ENCODE peak calls at places on chromosome 19, in four cellular contexts. O, B, J and Y are unnamed samples. For H3K27me3, the result is how much of the 10 kb centered on the place peaks cover.

GRCh38 chr19:1038995-1039645 is 787 bp upstream of the ABCA7 start:
- DNase-seq in O (no peak), B (no peak), J (no peak), Y (no peak)

GRCh38 chr19:54918499-54918898 is 12.6 kb downstream of the NCR1 start:
- DNase-seq in O (no peak), B (no peak), J (no peak), Y (no peak)

GRCh38 chr19:55179570-55180484 is at the start of gene SYT5:
- DNase-seq in O (peak), B (peak), J (no peak), Y (peak)

GRCh38 chr19:29983568-29983967 is 41.5 kb downstream of the URI1 start:
- DNase-seq in O (no peak), B (no peak), J (no peak), Y (no peak)

GRCh38 chr19:49853852-49854849 is 3.2 kb downstream of the PTOV1 start:
- DNase-seq in O (no peak), B (no peak), J (no peak), Y (no peak)

GRCh38 chr19:16031872-16032200 is 44.5 kb upstream of the TPM4 start:
- DNase-seq in O (no peak), B (no peak), J (no peak), Y (no peak)

GRCh38 chr19:47110521-47111080 is 3.0 kb downstream of the ZC3H4 start:
- DNase-seq in O (peak), B (peak), J (no peak), Y (peak)

GRCh38 chr19:55454787-55455243 is 6.6 kb downstream of the ISOC2 start:
- DNase-seq in O (peak), B (no peak), J (no peak), Y (peak)

GRCh38 chr19:38175422-38175821 is 48.6 kb downstream of the DPF1 start:
- DNase-seq in O (no peak), B (no peak), J (no peak), Y (no peak)

GRCh38 chr19:7489609-7490044 is 792 bp upstream of the PEX11G start:
- DNase-seq in O (no peak), B (peak), J (no peak), Y (no peak)

GRCh38 chr19:55493650-55494171 is 5.5 kb downstream of the SSC5D start:
- DNase-seq in O (no peak), B (no peak), J (no peak), Y (no peak)

GRCh38 chr19:33905937-33906577 is 109.4 kb downstream of the KCTD15 start:
- DNase-seq in O (no peak), B (peak), J (peak), Y (no peak)

GRCh38 chr19:35457173-35457572 is 9.1 kb downstream of the FFAR2 start:
- DNase-seq in O (no peak), B (no peak), J (no peak), Y (no peak)

GRCh38 chr19:37362733-37363132 is 8.2 kb upstream of the ZNF527 start:
- DNase-seq in O (peak), B (no peak), J (no peak), Y (no peak)

GRCh38 chr19:51166846-51167490 is 24.9 kb downstream of the SIGLEC7 start:
- DNase-seq in O (no peak), B (peak), J (peak), Y (no peak)

GRCh38 chr19:55069137-55069858 is 6.3 kb upstream of the RDH13 start:
- DNase-seq in O (peak), B (peak), J (no peak), Y (no peak)

GRCh38 chr19:1384085-1384462 is 367 bp downstream of the NDUFS7 start:
- DNase-seq in O (no peak), B (no peak), J (no peak), Y (no peak)

GRCh38 chr19:16470911-16471811 is 609 bp downstream of the EPS15L1 start:
- DNase-seq in O (no peak), B (no peak), J (peak), Y (no peak)

GRCh38 chr19:33686246-33686645 is 64.5 kb downstream of the CHST8 start:
- DNase-seq in O (peak), B (no peak), J (no peak), Y (no peak)

GRCh38 chr19:35436477-35437141 is 11.4 kb upstream of the FFAR2 start:
- DNase-seq in O (peak), B (peak), J (peak), Y (peak)

GRCh38 chr19:2461751-2462634 is 5.2 kb upstream of the LMNB2 start:
- DNase-seq in O (no peak), B (peak), J (peak), Y (peak)

GRCh38 chr19:35557539-35558399 is 5.7 kb downstream of the ATP4A start:
- DNase-seq in O (peak), B (peak), J (no peak), Y (no peak)

GRCh38 chr19:12946092-12946845 is 607 bp downstream of the RAD23A start:
- DNase-seq in O (peak), B (peak), J (peak), Y (peak)

GRCh38 chr19:2798733-2799132 is 13.4 kb downstream of the THOP1 start:
- DNase-seq in O (no peak), B (no peak), J (no peak), Y (no peak)

GRCh38 chr19:12841094-12841493 is 2.8 kb downstream of the MAST1 start:
- DNase-seq in O (no peak), B (no peak), J (no peak), Y (no peak)

GRCh38 chr19:39212377-39212742 is 8.3 kb upstream of the SYCN start:
- DNase-seq in O (peak), B (peak), J (no peak), Y (peak)

GRCh38 chr19:1410136-1410786 is 2.9 kb downstream of the DAZAP1 start:
- DNase-seq in O (no peak), B (no peak), J (no peak), Y (no peak)

GRCh38 chr19:57830071-57830602 is at the start of gene ZNF587B:
- DNase-seq in O (peak), B (peak), J (peak), Y (peak)

GRCh38 chr19:2047449-2048103 is 3.5 kb downstream of the MKNK2 start:
- DNase-seq in O (no peak), B (peak), J (peak), Y (no peak)

GRCh38 chr19:48713041-48713863 is 6.3 kb downstream of the MAMSTR start:
- DNase-seq in O (peak), B (no peak), J (no peak), Y (no peak)

GRCh38 chr19:29873801-29874575 is 62.2 kb downstream of the CCNE1 start:
- DNase-seq in O (no peak), B (no peak), J (no peak), Y (no peak)

GRCh38 chr19:39543477-39543857 is 3.5 kb upstream of the EID2 start:
- DNase-seq in O (no peak), B (no peak), J (no peak), Y (no peak)

GRCh38 chr19:49415102-49415809 is 8.0 kb downstream of the PTH2 start:
- DNase-seq in O (no peak), B (no peak), J (no peak), Y (no peak)

GRCh38 chr19:17526922-17527321 is 15.5 kb downstream of the PGLS start:
- DNase-seq in O (no peak), B (peak), J (no peak), Y (no peak)
- H3K27ac ChIP-seq in O (no peak), B (no peak), J (no peak), Y (no peak)

GRCh38 chr19:18537431-18537830 is 5.9 kb downstream of the FKBP8 start:
- DNase-seq in O (no peak), B (no peak), J (no peak), Y (no peak)
- H3K4me3 ChIP-seq in O (no peak), B (no peak), J (no peak), Y (no peak)

GRCh38 chr19:3979289-3979673 is 6.0 kb downstream of the EEF2 start:
- DNase-seq in O (no peak), B (no peak), J (no peak), Y (no peak)

GRCh38 chr19:3979674-3980352 is 5.5 kb downstream of the EEF2 start:
- DNase-seq in O (no peak), B (no peak), J (no peak), Y (no peak)

GRCh38 chr19:3977242-3978143 is 6.6 kb upstream of the DAPK3 start:
- DNase-seq in O (no peak), B (no peak), J (no peak), Y (no peak)

GRCh38 chr19:3976495-3977241 is 5.8 kb upstream of the DAPK3 start:
- DNase-seq in O (no peak), B (no peak), J (peak), Y (no peak)

GRCh38 chr19:3978145-3978544 is 7.1 kb downstream of the EEF2 start:
- DNase-seq in O (no peak), B (no peak), J (no peak), Y (no peak)
- H3K27me3 ChIP-seq in O (under half), B (under half), J (under half), Y (under half)

GRCh38 chr19:40640744-40641143 is 39.6 kb downstream of the LTBP4 start:
- DNase-seq in O (no peak), B (no peak), J (no peak), Y (no peak)

GRCh38 chr19:40642062-40642706 is 41.0 kb downstream of the LTBP4 start:
- DNase-seq in O (no peak), B (no peak), J (no peak), Y (no peak)

GRCh38 chr19:40642757-40643325 is 41.7 kb downstream of the LTBP4 start:
- DNase-seq in O (no peak), B (no peak), J (no peak), Y (no peak)

GRCh38 chr19:40639638-40639982 is 38.4 kb downstream of the LTBP4 start:
- DNase-seq in O (no peak), B (no peak), J (no peak), Y (no peak)

DNA sequence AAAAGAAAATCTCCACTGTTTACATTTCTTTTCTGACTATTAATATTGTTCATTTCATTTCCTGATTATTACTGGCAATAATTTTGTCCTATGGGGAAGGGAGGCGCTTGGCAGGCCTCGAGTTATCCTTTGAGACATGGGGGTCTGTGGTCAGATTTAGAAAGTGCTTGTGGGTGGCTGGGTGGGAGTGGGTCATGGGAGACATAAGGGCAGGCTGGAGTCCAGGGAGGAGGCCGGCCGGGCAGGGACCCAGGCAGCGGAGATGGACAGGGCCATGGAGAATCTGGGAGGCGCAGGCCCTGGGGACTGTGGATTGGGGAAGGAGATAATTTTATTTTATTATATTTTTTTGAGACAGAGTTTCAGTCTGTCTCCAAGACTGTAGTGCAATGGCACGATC is 40.1 kb downstream of the LTBP4 start:
- DNase-seq in O (no peak), B (no peak), J (no peak), Y (no peak)
- H3K27ac ChIP-seq in O (no peak), B (peak), J (peak), Y (no peak)

GRCh38 chr19:11198175-11198534 is 810 bp upstream of the KANK2 start:
- DNase-seq in O (no peak), B (no peak), J (no peak), Y (no peak)
- H3K4me3 ChIP-seq in O (peak), B (no peak), J (peak), Y (no peak)

GRCh38 chr19:46017095-46017429 is 5.8 kb downstream of the PGLYRP1 start:
- DNase-seq in O (no peak), B (no peak), J (no peak), Y (no peak)

GRCh38 chr19:46015080-46015960 is 7.5 kb downstream of the PGLYRP1 start:
- DNase-seq in O (peak), B (peak), J (peak), Y (peak)

GRCh38 chr19:46015961-46016425 is 6.9 kb downstream of the PGLYRP1 start:
- DNase-seq in O (no peak), B (no peak), J (no peak), Y (peak)

GRCh38 chr19:46016426-46017094 is 6.3 kb downstream of the PGLYRP1 start:
- DNase-seq in O (peak), B (peak), J (peak), Y (peak)

DNA sequence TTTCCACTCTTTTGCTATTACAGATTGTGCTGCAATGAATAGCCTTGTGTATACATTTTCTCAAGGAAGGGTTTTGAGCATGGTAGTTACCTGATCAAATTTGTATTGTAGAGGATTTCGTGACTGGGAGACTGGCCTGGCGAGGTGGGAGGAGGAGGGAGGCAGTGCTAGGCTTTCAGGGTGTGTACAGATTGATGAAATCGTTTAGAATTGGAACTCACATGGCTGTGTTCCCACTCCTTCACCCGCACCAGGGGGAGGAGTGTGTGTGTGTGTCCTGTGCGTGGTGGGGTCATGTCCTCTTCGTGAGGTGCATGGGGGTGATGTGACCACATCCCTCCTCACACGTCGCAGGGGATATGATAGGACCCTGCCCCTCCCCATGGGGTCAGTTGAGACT is 8.3 kb downstream of the PGLYRP1 start:
- DNase-seq in O (no peak), B (no peak), J (no peak), Y (no peak)
- H3K27me3 ChIP-seq in O (under half), B (under half), J (under half), Y (under half)

GRCh38 chr19:4232614-4233281 is 3.4 kb downstream of the EBI3 start:
- DNase-seq in O (no peak), B (no peak), J (no peak), Y (no peak)
- H3K27ac ChIP-seq in O (no peak), B (no peak), J (no peak), Y (no peak)

DNA sequence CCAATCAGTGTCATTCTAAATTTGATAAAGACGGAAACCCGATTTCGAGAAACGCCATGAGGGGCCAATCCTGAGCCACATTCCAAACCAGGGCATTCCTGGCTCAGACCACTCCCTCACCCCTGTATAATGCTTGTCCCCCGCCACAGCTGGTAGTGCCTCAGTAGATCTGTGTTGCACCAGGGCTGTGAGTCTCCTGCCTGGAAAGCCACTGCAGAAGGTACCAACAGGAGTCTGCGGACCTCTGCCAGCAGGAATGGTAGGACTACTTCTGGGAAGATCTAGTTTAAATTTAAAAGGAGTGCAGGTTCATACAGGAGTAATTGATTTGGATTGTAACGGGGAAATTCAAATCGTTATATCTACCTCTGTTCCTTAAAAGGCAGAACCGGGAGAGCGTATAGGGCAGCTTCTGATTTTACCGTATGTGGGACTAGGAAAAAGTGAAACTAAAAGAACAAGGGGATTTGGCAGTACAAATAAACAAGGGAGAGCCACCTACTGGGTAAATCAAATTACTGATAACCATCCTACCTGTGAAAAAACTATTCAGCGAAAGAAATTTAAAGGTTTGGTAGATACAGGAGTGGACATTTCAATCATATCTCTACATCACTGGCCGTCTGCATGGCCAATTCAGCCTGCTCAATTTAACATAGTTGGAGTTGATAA is 20.8 kb upstream of the ZNF266 start:
- DNase-seq in O (no peak), B (no peak), J (no peak), Y (no peak)
- H3K4me3 ChIP-seq in O (no peak), B (no peak), J (no peak), Y (no peak)

DNA sequence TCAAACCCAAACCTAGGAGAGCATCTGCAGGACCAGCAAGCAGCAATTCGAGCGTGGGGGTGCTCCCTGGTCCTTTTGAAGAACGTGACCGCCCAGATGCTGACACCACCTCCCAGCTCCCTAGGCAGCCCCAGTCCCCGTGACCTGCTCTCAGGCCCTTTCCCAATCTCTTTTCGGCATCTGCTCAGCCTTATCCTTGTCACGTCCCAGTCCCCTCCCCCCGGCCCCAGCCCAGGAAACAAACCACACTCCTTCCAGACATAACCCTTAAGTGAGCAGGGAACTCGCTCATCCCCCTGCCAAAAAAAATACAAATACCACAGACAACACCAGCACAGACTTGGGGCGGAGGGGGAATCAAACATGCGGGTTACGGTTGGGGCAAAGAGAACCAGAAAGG is 3.3 kb downstream of the MLLT1 start:
- DNase-seq in O (peak), B (peak), J (peak), Y (no peak)
- H3K27me3 ChIP-seq in O (under half), B (under half), J (under half), Y (under half)